ENCODE peak calls at places on chromosomes 1 and 21, in ten cellular contexts. W is Karpas-422, N is colonic mucosa, L is pancreas, Y is left ventricle myocardium inferior, U is RWPE1, P is substantia nigra, S is astrocyte, F is heart left ventricle, A is sigmoid colon. Z is an unnamed sample.

GRCh38 chr1:43554444-43554992 is 23.8 kb downstream of the PTPRF start:
- DNase-seq in U (no peak), N (no peak), F (no peak), W (peak), S (peak), L (no peak), A (no peak), P (no peak), Y (no peak), Z (no peak)

GRCh38 chr1:61077676-61078521 is 4.5 kb upstream of the NFIA start:
- DNase-seq in A (peak), F (peak), L (peak), U (peak), P (peak), N (peak), W (peak), S (peak), Y (peak), Z (peak)

GRCh38 chr1:47189844-47190562 is at the start of gene PDZK1IP1:
- DNase-seq in U (peak), F (peak), A (peak), N (peak), P (no peak), L (peak), Y (peak), W (no peak), S (peak), Z (peak)

GRCh38 chr1:65235867-65236805 is 73.2 kb upstream of the DNAJC6 start:
- DNase-seq in P (no peak), L (no peak), S (peak), U (no peak), W (peak), N (no peak), Y (no peak), F (no peak), A (no peak), Z (no peak)

GRCh38 chr21:35855463-35855862 is 204.9 kb downstream of the SETD4 start:
- DNase-seq in N (no peak), S (no peak), F (no peak), A (no peak), Y (no peak), U (no peak), L (no peak), W (no peak), P (no peak), Z (no peak)

GRCh38 chr1:38677311-38677710 is 182.3 kb downstream of the RRAGC start:
- DNase-seq in Y (no peak), P (no peak), N (no peak), U (no peak), F (no peak), S (no peak), L (no peak), A (no peak), W (no peak), Z (no peak)

GRCh38 chr1:9253706-9254105 is 19.1 kb downstream of the H6PD start:
- DNase-seq in S (no peak), A (no peak), W (no peak), Y (no peak), N (no peak), L (no peak), F (no peak), U (no peak), P (no peak), Z (no peak)

GRCh38 chr1:2091611-2092604 is 41.7 kb downstream of the PRKCZ start:
- DNase-seq in U (no peak), F (no peak), Y (peak), S (no peak), A (no peak), W (peak), P (peak), N (peak), L (peak), Z (no peak)

GRCh38 chr1:167681497-167682102 is 40.2 kb upstream of the MPZL1 start:
- DNase-seq in S (no peak), P (no peak), U (no peak), N (no peak), Y (no peak), F (peak), A (no peak), W (no peak), L (no peak), Z (no peak)

GRCh38 chr1:115331531-115332331 is 6.3 kb downstream of the NGF start:
- DNase-seq in P (no peak), Y (no peak), A (no peak), W (no peak), U (no peak), S (no peak), F (no peak), N (no peak), L (no peak), Z (no peak)

GRCh38 chr1:176696109-176696508 is 233.1 kb downstream of the PAPPA2 start:
- DNase-seq in N (no peak), U (peak), A (no peak), S (peak), P (no peak), Y (no peak), W (peak), L (no peak), F (no peak), Z (no peak)

GRCh38 chr1:59263116-59263515 is 33.8 kb upstream of the FGGY start:
- DNase-seq in Y (no peak), W (no peak), U (no peak), A (no peak), L (no peak), N (no peak), F (no peak), P (no peak), S (peak), Z (no peak)

GRCh38 chr1:10386761-10387482 is 11.9 kb upstream of the PGD start:
- DNase-seq in L (no peak), S (no peak), N (no peak), A (no peak), W (no peak), F (no peak), Y (no peak), P (no peak), U (no peak), Z (no peak)

GRCh38 chr1:32111789-32112188 is 3.9 kb downstream of the KPNA6 start:
- DNase-seq in F (no peak), L (no peak), W (no peak), S (peak), N (no peak), P (no peak), Y (no peak), U (no peak), A (no peak), Z (no peak)

GRCh38 chr1:45617618-45618017 is 6.2 kb downstream of the CCDC17 start:
- DNase-seq in P (no peak), F (no peak), U (no peak), S (peak), L (no peak), A (no peak), W (no peak), N (no peak), Y (no peak), Z (no peak)

GRCh38 chr1:7293702-7294630 is 477.1 kb upstream of the VAMP3 start:
- DNase-seq in N (no peak), Y (no peak), S (no peak), P (no peak), A (no peak), W (no peak), L (no peak), F (no peak), U (no peak), Z (no peak)

GRCh38 chr1:49051647-49052046 is 275.0 kb upstream of the BEND5 start:
- DNase-seq in S (peak), L (no peak), A (no peak), W (no peak), N (no peak), Y (no peak), U (no peak), F (no peak), P (no peak), Z (no peak)

GRCh38 chr1:31335007-31335406 is 37.9 kb downstream of the FABP3 start:
- DNase-seq in P (no peak), L (no peak), Y (no peak), S (peak), U (peak), W (peak), N (no peak), F (no peak), A (no peak), Z (no peak)

GRCh38 chr1:204889681-204890373 is 19.2 kb downstream of the NFASC start:
- DNase-seq in F (peak), S (no peak), U (no peak), W (no peak), P (no peak), L (no peak), N (no peak), A (no peak), Y (no peak), Z (no peak)

GRCh38 chr1:216601427-216601751 is 121.8 kb downstream of the ESRRG start:
- DNase-seq in W (no peak), F (no peak), L (no peak), A (no peak), U (no peak), P (no peak), N (no peak), Y (no peak), S (no peak), Z (no peak)

GRCh38 chr1:27476222-27476621 is 13.7 kb downstream of the WASF2 start:
- DNase-seq in N (no peak), W (no peak), U (no peak), A (peak), Y (no peak), P (no peak), S (no peak), L (no peak), F (no peak), Z (no peak)

GRCh38 chr21:33998809-33999208 is 74.6 kb upstream of the MRPS6 start:
- DNase-seq in A (no peak), P (no peak), L (no peak), S (no peak), W (no peak), Y (no peak), U (no peak), N (no peak), F (no peak), Z (no peak)

GRCh38 chr1:50333595-50333974 is 89.7 kb downstream of the DMRTA2 start:
- DNase-seq in P (no peak), N (peak), A (no peak), L (peak), U (peak), Y (peak), S (no peak), W (peak), F (peak), Z (no peak)

GRCh38 chr1:199859525-199859924 is 168.0 kb upstream of the NR5A2 start:
- DNase-seq in L (no peak), P (no peak), A (no peak), N (no peak), S (peak), W (no peak), Y (no peak), U (peak), F (no peak), Z (no peak)

GRCh38 chr1:210674151-210674550 is 345.4 kb downstream of the HHAT start:
- DNase-seq in S (no peak), L (no peak), F (no peak), Y (no peak), U (no peak), N (no peak), W (no peak), P (no peak), A (no peak), Z (no peak)
- H3K27ac ChIP-seq in S (no peak), L (no peak), F (no peak), Y (no peak), U (no peak), N (no peak), W (no peak), P (no peak), A (no peak), Z (no peak)

GRCh38 chr1:211183924-211184323 is 50.0 kb upstream of the KCNH1 start:
- DNase-seq in A (no peak), F (no peak), L (no peak), W (no peak), N (no peak), S (no peak), Y (no peak), P (no peak), U (no peak), Z (no peak)
- H3K27ac ChIP-seq in A (no peak), F (no peak), L (no peak), W (no peak), N (no peak), S (no peak), Y (no peak), P (no peak), U (no peak), Z (no peak)

GRCh38 chr1:84012018-84012417 is 13.1 kb upstream of the TTLL7 start:
- DNase-seq in F (no peak), S (no peak), N (no peak), A (no peak), U (peak), Y (no peak), L (no peak), W (no peak), P (no peak), Z (no peak)
- H3K27ac ChIP-seq in F (no peak), S (no peak), N (no peak), A (no peak), U (no peak), Y (no peak), L (no peak), W (no peak), P (no peak), Z (no peak)

DNA sequence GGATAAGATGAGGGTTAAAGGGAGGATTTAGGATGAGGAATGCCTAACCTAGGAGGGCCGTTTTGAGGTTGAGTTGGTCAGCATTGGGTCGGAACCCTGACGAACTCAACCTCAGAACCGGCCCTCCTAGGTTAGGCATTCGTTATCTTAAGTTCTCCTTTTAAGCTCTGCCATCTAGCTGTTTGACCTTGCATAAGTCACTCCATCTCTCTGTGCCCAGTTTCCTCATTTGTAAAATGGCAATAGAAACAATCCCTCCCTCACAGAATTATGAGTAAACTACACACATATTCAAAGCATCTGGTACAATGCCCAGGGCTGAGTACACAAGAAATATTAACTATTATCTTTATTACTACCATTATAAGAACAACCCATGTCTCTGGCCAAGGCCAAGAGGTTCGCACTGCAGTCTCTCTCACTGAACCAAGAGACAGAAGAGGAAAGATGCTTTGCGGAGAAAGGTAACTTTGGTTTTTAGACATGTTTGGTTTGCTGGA is 4.8 kb downstream of the ABCB10 start:
- DNase-seq in N (no peak), Y (no peak), P (no peak), S (no peak), U (no peak), L (no peak), A (no peak), F (no peak), W (no peak), Z (no peak)
- H3K27ac ChIP-seq in N (no peak), Y (no peak), P (no peak), S (no peak), U (no peak), L (no peak), A (no peak), F (no peak), W (no peak), Z (peak)

GRCh38 chr1:234771642-234772344 is 161.8 kb upstream of the IRF2BP2 start:
- DNase-seq in L (no peak), F (no peak), S (no peak), N (no peak), W (no peak), P (no peak), U (no peak), Y (no peak), A (no peak), Z (no peak)
- H3K27ac ChIP-seq in L (peak), F (no peak), S (peak), N (peak), W (no peak), P (no peak), U (peak), Y (peak), A (peak), Z (peak)

DNA sequence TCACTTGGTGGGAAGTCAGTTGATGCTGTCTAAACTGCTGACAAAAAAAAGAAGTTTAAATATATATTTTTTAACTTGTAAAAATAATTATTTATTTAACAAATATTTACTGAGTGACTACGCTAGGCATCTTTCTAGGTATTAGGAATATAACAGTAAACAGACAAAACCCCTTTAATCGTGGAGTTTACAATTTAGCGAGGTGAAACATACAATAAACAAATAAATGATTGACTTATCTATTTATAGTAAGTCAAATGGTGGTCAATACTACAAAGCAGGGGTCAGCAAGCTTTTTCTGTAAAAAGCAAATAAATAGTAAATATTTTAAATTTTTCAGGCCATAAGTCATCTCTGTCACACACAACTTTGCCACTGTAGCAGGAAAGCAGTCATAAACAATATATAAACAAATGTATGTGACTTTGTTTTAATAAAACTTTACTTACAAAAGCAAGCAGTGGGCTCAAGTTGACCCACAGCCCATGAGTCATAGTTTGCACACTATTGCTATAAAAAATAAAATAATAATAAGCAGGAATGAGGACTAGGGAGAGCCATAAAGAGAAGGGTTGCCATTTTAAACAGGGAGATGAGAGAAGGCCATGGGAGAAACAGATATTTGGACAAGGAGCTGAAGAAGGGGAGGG is 263.9 kb downstream of the PLPP3 start:
- DNase-seq in A (no peak), U (no peak), P (no peak), S (no peak), W (no peak), L (no peak), F (no peak), N (no peak), Y (no peak), Z (no peak)
- H3K27ac ChIP-seq in A (no peak), U (no peak), P (no peak), S (no peak), W (no peak), L (no peak), F (no peak), N (no peak), Y (no peak), Z (no peak)

GRCh38 chr1:94734963-94735899 is 84.9 kb upstream of the SLC44A3 start:
- DNase-seq in L (no peak), N (peak), A (no peak), W (no peak), U (no peak), P (no peak), F (peak), Y (peak), S (peak), Z (no peak)
- H3K27ac ChIP-seq in L (peak), N (peak), A (peak), W (no peak), U (no peak), P (no peak), F (peak), Y (peak), S (peak), Z (peak)

GRCh38 chr1:211472724-211473123 is 19.2 kb downstream of the RD3 start:
- DNase-seq in A (no peak), P (no peak), N (no peak), U (peak), W (no peak), F (no peak), S (no peak), L (no peak), Y (no peak), Z (no peak)

GRCh38 chr1:211476200-211476849 is 15.6 kb downstream of the RD3 start:
- DNase-seq in W (peak), N (peak), L (peak), P (no peak), Y (peak), U (peak), A (peak), S (peak), F (peak), Z (peak)

GRCh38 chr1:211474426-211474825 is 17.5 kb downstream of the RD3 start:
- DNase-seq in Y (no peak), A (no peak), W (no peak), N (no peak), L (no peak), S (no peak), P (no peak), U (no peak), F (no peak), Z (no peak)

GRCh38 chr1:211469938-211470529 is 21.9 kb downstream of the RD3 start:
- DNase-seq in P (no peak), S (peak), F (peak), U (peak), W (peak), N (peak), L (peak), Y (peak), A (peak), Z (peak)

GRCh38 chr1:211473823-211474222 is 18.1 kb downstream of the RD3 start:
- DNase-seq in U (no peak), L (no peak), W (no peak), P (no peak), N (no peak), Y (no peak), F (no peak), S (no peak), A (no peak), Z (no peak)
- H3K27ac ChIP-seq in U (no peak), L (no peak), W (no peak), P (no peak), N (no peak), Y (no peak), F (no peak), S (no peak), A (no peak), Z (peak)

GRCh38 chr1:4660917-4661594 is 6.6 kb downstream of the AJAP1 start:
- DNase-seq in A (no peak), U (no peak), S (no peak), P (no peak), Y (no peak), L (no peak), F (no peak), W (no peak), N (no peak), Z (no peak)
- H3K27ac ChIP-seq in A (no peak), U (no peak), S (no peak), P (peak), Y (no peak), L (no peak), F (no peak), W (no peak), N (no peak), Z (no peak)

GRCh38 chr1:183288583-183288982 is 102.5 kb downstream of the LAMC2 start:
- DNase-seq in N (no peak), F (no peak), Y (no peak), P (no peak), W (no peak), L (no peak), U (no peak), A (no peak), S (no peak), Z (no peak)
- H3K27ac ChIP-seq in N (no peak), F (peak), Y (peak), P (no peak), W (no peak), L (no peak), U (no peak), A (no peak), S (no peak), Z (peak)

Z was measured in tibial artery.